ENCODE peak calls at places on chromosomes 4 and X, in nine cellular contexts. W is WTC11, U is endodermal cell, G is IMR-90, M is choroid plexus epithelial cell, L is nephron progenitor cell, K is Caco-2, Z is LNCaP clone FGC, S is AG04450. Q is an unnamed sample.

GRCh38 chrX:119694601-119695534 is 1.9 kb upstream of the SEPTIN6 start:
- DNase-seq in G (no peak), U (peak), Z (no peak), W (peak), M (no peak), K (no peak), S (no peak), L (no peak), Q (peak)

GRCh38 chr4:152805818-152806217 is 26.1 kb downstream of the ARFIP1 start:
- DNase-seq in K (no peak), Z (no peak), L (no peak), W (no peak), G (no peak), U (no peak), S (no peak), M (no peak), Q (no peak)

GRCh38 chrX:49122499-49122898 is 1.0 kb downstream of the GPKOW start:
- DNase-seq in M (no peak), Z (no peak), W (no peak), S (no peak), G (no peak), L (no peak), U (no peak), K (no peak), Q (no peak)

GRCh38 chr4:6716018-6716911 is at the start of gene BLOC1S4:
- DNase-seq in K (peak), U (peak), M (peak), Z (peak), W (peak), S (peak), G (peak), L (peak), Q (peak)

GRCh38 chr4:80206541-80207171 is 9.4 kb downstream of the PRDM8 start:
- DNase-seq in G (peak), Z (no peak), W (no peak), S (no peak), U (peak), M (peak), L (no peak), K (no peak), Q (no peak)

GRCh38 chr4:19399001-19399400 is 852.7 kb upstream of the SLIT2 start:
- DNase-seq in K (no peak), L (no peak), W (no peak), M (peak), U (no peak), G (peak), Z (no peak), S (no peak), Q (no peak)

GRCh38 chr4:182320092-182320491 is 76.9 kb downstream of the TENM3 start:
- DNase-seq in S (no peak), U (no peak), K (no peak), L (no peak), M (no peak), G (no peak), Z (no peak), W (no peak), Q (no peak)

GRCh38 chr4:105387466-105387865 is 86.4 kb downstream of the PPA2 start:
- DNase-seq in W (no peak), U (no peak), S (no peak), K (no peak), G (peak), Z (no peak), L (no peak), M (peak), Q (no peak)

GRCh38 chr4:164462471-164462870 is 291.5 kb upstream of the SMIM31 start:
- DNase-seq in L (no peak), W (no peak), K (no peak), G (no peak), S (no peak), Z (no peak), M (no peak), U (no peak), Q (no peak)

GRCh38 chr4:165199286-165199685 is 8.1 kb upstream of the KLHL2 start:
- DNase-seq in S (no peak), U (no peak), W (no peak), Z (no peak), M (no peak), L (no peak), K (no peak), G (no peak), Q (no peak)

GRCh38 chrX:134431894-134432293 is 28.1 kb upstream of the HPRT1 start:
- DNase-seq in L (no peak), G (peak), K (no peak), U (no peak), M (peak), Z (no peak), W (no peak), S (no peak), Q (no peak)

GRCh38 chr4:85701881-85702321 is 227.0 kb downstream of the ARHGAP24 start:
- DNase-seq in Z (no peak), L (no peak), G (no peak), U (no peak), W (no peak), S (no peak), M (no peak), K (no peak), Q (no peak)

GRCh38 chr4:94285666-94286065 is 57.0 kb downstream of the HPGDS start:
- DNase-seq in L (no peak), Z (no peak), K (no peak), W (no peak), G (no peak), U (no peak), M (no peak), S (no peak), Q (no peak)

GRCh38 chr4:94284889-94285288 is 57.7 kb downstream of the HPGDS start:
- DNase-seq in L (no peak), Z (no peak), M (no peak), U (no peak), K (no peak), S (no peak), W (no peak), G (no peak), Q (no peak)

DNA sequence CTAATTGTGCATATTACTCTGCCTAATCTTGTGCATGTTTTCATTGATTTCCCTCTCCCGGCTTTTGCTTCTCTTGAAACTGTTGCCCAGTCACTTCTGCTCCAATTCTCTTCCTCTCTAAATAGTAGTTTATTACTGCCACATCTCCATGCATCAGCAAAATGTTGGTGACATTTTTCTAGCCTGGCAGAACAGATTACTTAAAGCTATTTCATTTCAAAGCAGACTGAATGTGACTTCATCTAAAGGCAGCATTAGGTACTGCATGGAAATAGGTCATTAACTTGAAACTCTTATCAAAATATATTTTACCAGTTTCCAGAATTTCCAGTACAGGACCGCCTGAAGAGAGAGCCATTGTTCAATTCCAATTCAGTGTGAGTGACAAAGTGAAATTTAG is 52.4 kb downstream of the HPGDS start:
- DNase-seq in M (peak), Z (no peak), W (no peak), S (no peak), G (no peak), U (no peak), L (no peak), K (no peak), Q (no peak)
- TF ChIP-seq CTCF in M (peak), Z (no peak), W (no peak), S (no peak), G (no peak), U (peak), L (no peak), K (no peak), Q (peak)

GRCh38 chrX:17433965-17434364 is 59.0 kb downstream of the NHS start:
- DNase-seq in G (no peak), L (no peak), K (no peak), S (no peak), Z (no peak), U (no peak), W (no peak), M (no peak), Q (no peak)
- TF ChIP-seq CTCF in G (no peak), L (no peak), K (no peak), S (no peak), Z (no peak), U (no peak), W (no peak), M (no peak), Q (no peak)

GRCh38 chrX:122771933-122772332 is 412.1 kb upstream of the GRIA3 start:
- DNase-seq in K (no peak), L (no peak), U (no peak), G (no peak), Z (no peak), M (no peak), S (no peak), W (no peak), Q (no peak)

GRCh38 chrX:122777766-122778165 is 406.3 kb upstream of the GRIA3 start:
- DNase-seq in G (no peak), L (no peak), W (no peak), S (no peak), K (no peak), Z (peak), M (peak), U (no peak), Q (no peak)
- TF ChIP-seq CTCF in G (peak), L (no peak), W (no peak), S (no peak), K (no peak), Z (peak), M (no peak), U (peak), Q (no peak)

GRCh38 chr4:31592293-31592692 is 872.1 kb downstream of the PCDH7 start:
- DNase-seq in S (no peak), W (no peak), K (no peak), M (no peak), L (no peak), G (no peak), U (no peak), Z (no peak), Q (no peak)
- TF ChIP-seq CTCF in S (no peak), W (no peak), K (no peak), M (no peak), L (no peak), G (no peak), U (no peak), Z (no peak), Q (no peak)

GRCh38 chr4:114582625-114583024 is 16.0 kb upstream of the UGT8 start:
- DNase-seq in L (no peak), W (no peak), Z (no peak), S (no peak), U (no peak), K (no peak), M (no peak), G (no peak), Q (no peak)
- TF ChIP-seq CTCF in L (no peak), W (no peak), Z (no peak), S (no peak), U (no peak), K (no peak), M (no peak), G (no peak), Q (no peak)

DNA sequence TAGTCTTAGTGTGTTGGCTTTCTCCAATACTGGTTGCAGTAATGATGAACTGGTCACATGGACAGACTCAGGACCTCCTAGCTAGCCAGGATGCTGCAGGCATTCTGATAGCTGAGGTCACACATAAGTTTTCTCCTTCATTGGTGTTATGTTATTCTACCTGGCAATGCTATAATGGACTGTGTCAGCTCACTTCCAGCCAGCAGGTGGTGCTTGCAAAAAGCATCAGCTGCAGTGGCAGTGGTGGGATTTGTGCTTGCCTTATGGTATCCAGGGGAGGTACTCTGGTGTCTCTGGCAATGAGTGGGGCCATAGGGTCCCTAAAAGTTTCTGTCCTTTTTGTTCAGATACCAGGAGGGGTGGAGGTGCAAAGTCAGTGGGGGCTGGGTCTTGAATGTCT is 33.6 kb downstream of the ZNF330 start:
- DNase-seq in M (no peak), S (no peak), L (no peak), G (no peak), K (no peak), Z (no peak), W (peak), U (peak), Q (no peak)
- TF ChIP-seq CTCF in M (peak), S (no peak), L (no peak), G (no peak), K (no peak), Z (no peak), W (no peak), U (peak), Q (no peak)